ENCODE peak calls at places on chromosomes 6 and 20, in six cellular contexts. One of them, this sample, is unnamed.
A peak's percentile ranks its signal among the peaks of the same experiment; 100 is the strongest.

GRCh38 chr6:160156842-160157241 is 35.2 kb downstream of the SLC22A1 start:
- DNase-seq in ovary: no peak
- DNase-seq in GM23338: no peak
- DNase-seq in OCI-LY7: no peak
- DNase-seq in lung: no peak
- DNase-seq in IMR-90: peak; percentile 46
- DNase-seq in this sample: no peak

GRCh38 chr6:30770164-30770563 is 25.8 kb upstream of the IER3 start:
- DNase-seq in IMR-90: peak; percentile 57
- DNase-seq in OCI-LY7: no peak
- DNase-seq in ovary: no peak
- DNase-seq in GM23338: no peak
- DNase-seq in lung: no peak
- DNase-seq in this sample: no peak

GRCh38 chr6:157203312-157203744 is 120.0 kb downstream of the TMEM242 start:
- DNase-seq in ovary: no peak
- DNase-seq in IMR-90: no peak
- DNase-seq in lung: no peak
- DNase-seq in OCI-LY7: no peak
- DNase-seq in GM23338: no peak
- DNase-seq in this sample: no peak

GRCh38 chr20:38624084-38624483 is 22.5 kb downstream of the ARHGAP40 start:
- DNase-seq in ovary: no peak
- DNase-seq in IMR-90: no peak
- DNase-seq in lung: no peak
- DNase-seq in OCI-LY7: no peak
- DNase-seq in GM23338: no peak
- DNase-seq in this sample: no peak

GRCh38 chr6:82247634-82248232 is at the start of gene IBTK:
- DNase-seq in ovary: peak; percentile 98
- DNase-seq in IMR-90: peak; percentile 88
- DNase-seq in lung: peak; percentile 96
- DNase-seq in GM23338: peak; percentile 94
- DNase-seq in OCI-LY7: peak; percentile 91
- DNase-seq in this sample: peak; percentile 95

GRCh38 chr20:16119909-16120308 is 453.3 kb downstream of the KIF16B start:
- DNase-seq in lung: no peak
- DNase-seq in ovary: no peak
- DNase-seq in IMR-90: no peak
- DNase-seq in GM23338: no peak
- DNase-seq in OCI-LY7: no peak
- DNase-seq in this sample: no peak

GRCh38 chr20:23048283-23049200 is 930 bp downstream of the THBD start:
- DNase-seq in lung: peak; percentile 71
- DNase-seq in GM23338: peak; percentile 84
- DNase-seq in ovary: peak; percentile 49
- DNase-seq in OCI-LY7: no peak
- DNase-seq in IMR-90: peak; percentile 1
- DNase-seq in this sample: peak; percentile 38

GRCh38 chr20:5114403-5114802 is 5.4 kb downstream of the PCNA start:
- DNase-seq in OCI-LY7: no peak
- DNase-seq in lung: no peak
- DNase-seq in ovary: no peak
- DNase-seq in IMR-90: no peak
- DNase-seq in GM23338: no peak
- DNase-seq in this sample: no peak

GRCh38 chr20:45138451-45139300 is 14.4 kb upstream of the WFDC12 start:
- DNase-seq in lung: peak; percentile 78
- DNase-seq in GM23338: peak; percentile 90
- DNase-seq in ovary: no peak
- DNase-seq in IMR-90: no peak
- DNase-seq in OCI-LY7: peak; percentile 44
- DNase-seq in this sample: peak; percentile 32

GRCh38 chr6:43575772-43576551 is at the start of the genes POLH and XPO5:
- DNase-seq in ovary: peak; percentile 91
- DNase-seq in IMR-90: peak; percentile 88
- DNase-seq in OCI-LY7: peak; percentile 94
- DNase-seq in GM23338: peak; percentile 96
- DNase-seq in lung: peak; percentile 90
- DNase-seq in this sample: peak; percentile 79

GRCh38 chr6:169988769-169989550 is 237.5 kb downstream of the ERMARD start:
- DNase-seq in GM23338: no peak
- DNase-seq in lung: no peak
- DNase-seq in OCI-LY7: no peak
- DNase-seq in ovary: no peak
- DNase-seq in IMR-90: no peak
- DNase-seq in this sample: no peak

GRCh38 chr20:43766395-43766794 is 39.6 kb upstream of the GTSF1L start:
- DNase-seq in GM23338: no peak
- DNase-seq in IMR-90: no peak
- DNase-seq in OCI-LY7: no peak
- DNase-seq in lung: no peak
- DNase-seq in ovary: no peak
- DNase-seq in this sample: no peak

GRCh38 chr6:38283734-38284362 is 355.9 kb downstream of the BTBD9 start:
- DNase-seq in IMR-90: peak; percentile 60
- DNase-seq in lung: no peak
- DNase-seq in ovary: no peak
- DNase-seq in OCI-LY7: no peak
- DNase-seq in GM23338: no peak
- DNase-seq in this sample: no peak

GRCh38 chr20:25067102-25067987 is 9.4 kb upstream of the ACSS1 start:
- DNase-seq in OCI-LY7: no peak
- DNase-seq in IMR-90: no peak
- DNase-seq in GM23338: no peak
- DNase-seq in lung: no peak
- DNase-seq in ovary: no peak
- DNase-seq in this sample: no peak

GRCh38 chr20:50655325-50655880 is 35.9 kb downstream of the RIPOR3 start:
- DNase-seq in IMR-90: peak; percentile 88
- DNase-seq in GM23338: no peak
- DNase-seq in OCI-LY7: no peak
- DNase-seq in ovary: peak; percentile 89
- DNase-seq in lung: no peak
- DNase-seq in this sample: peak; percentile 55

GRCh38 chr6:169559001-169559441 is 142.8 kb downstream of the WDR27 start:
- DNase-seq in IMR-90: peak; percentile 37
- DNase-seq in lung: no peak
- DNase-seq in OCI-LY7: no peak
- DNase-seq in ovary: no peak
- DNase-seq in GM23338: no peak
- DNase-seq in this sample: no peak

GRCh38 chr20:63942250-63943006 is 13.8 kb downstream of the UCKL1 start:
- DNase-seq in ovary: peak; percentile 40
- DNase-seq in OCI-LY7: peak; percentile 82
- DNase-seq in GM23338: peak; percentile 96
- DNase-seq in IMR-90: peak; percentile 4
- DNase-seq in lung: peak; percentile 50
- DNase-seq in this sample: no peak

GRCh38 chr6:2790588-2790987 is 25.4 kb downstream of the WRNIP1 start:
- DNase-seq in ovary: no peak
- DNase-seq in IMR-90: peak; percentile 85
- DNase-seq in OCI-LY7: no peak
- DNase-seq in lung: no peak
- DNase-seq in GM23338: peak; percentile 82
- DNase-seq in this sample: no peak

GRCh38 chr6:80477591-80478370 is 371.3 kb downstream of the BCKDHB start:
- DNase-seq in GM23338: no peak
- DNase-seq in IMR-90: peak; percentile 72
- DNase-seq in OCI-LY7: no peak
- DNase-seq in lung: no peak
- DNase-seq in ovary: no peak
- DNase-seq in this sample: no peak

GRCh38 chr6:41442800-41443501 is 103.2 kb upstream of the FOXP4 start:
- DNase-seq in OCI-LY7: no peak
- DNase-seq in lung: no peak
- DNase-seq in GM23338: peak; percentile 95
- DNase-seq in ovary: peak; percentile 82
- DNase-seq in IMR-90: peak; percentile 27
- DNase-seq in this sample: peak; percentile 50

GRCh38 chr20:32474967-32475819 is 109.9 kb downstream of the NOL4L start:
- DNase-seq in lung: peak; percentile 94
- DNase-seq in IMR-90: peak; percentile 91
- DNase-seq in OCI-LY7: no peak
- DNase-seq in ovary: peak; percentile 97
- DNase-seq in GM23338: peak; percentile 82
- DNase-seq in this sample: peak; percentile 78

GRCh38 chr20:32870489-32870888 is 11.8 kb downstream of the EFCAB8 start:
- DNase-seq in ovary: no peak
- DNase-seq in IMR-90: no peak
- DNase-seq in GM23338: no peak
- DNase-seq in OCI-LY7: no peak
- DNase-seq in lung: no peak
- DNase-seq in this sample: no peak

GRCh38 chr6:17865243-17865642 is 122.2 kb downstream of the KIF13A start:
- DNase-seq in lung: no peak
- DNase-seq in GM23338: no peak
- DNase-seq in IMR-90: peak; percentile 39
- DNase-seq in ovary: peak; percentile 21
- DNase-seq in OCI-LY7: no peak
- DNase-seq in this sample: no peak

GRCh38 chr20:41169791-41170351 is 32.5 kb downstream of the PLCG1 start:
- DNase-seq in OCI-LY7: no peak
- DNase-seq in GM23338: no peak
- DNase-seq in lung: no peak
- DNase-seq in IMR-90: peak; percentile 78
- DNase-seq in ovary: peak; percentile 12
- DNase-seq in this sample: no peak

GRCh38 chr6:12295558-12296254 is 5.5 kb downstream of the EDN1 start:
- DNase-seq in lung: no peak
- DNase-seq in ovary: no peak
- DNase-seq in GM23338: peak; percentile 12
- DNase-seq in OCI-LY7: no peak
- DNase-seq in IMR-90: no peak
- DNase-seq in this sample: no peak
- H3K4me3 ChIP-seq in lung: no peak overlapping the region
- H3K4me3 ChIP-seq in ovary: no peak overlapping the region
- H3K4me3 ChIP-seq in GM23338: no peak overlapping the region
- H3K4me3 ChIP-seq in OCI-LY7: no peak overlapping the region
- H3K4me3 ChIP-seq in IMR-90: no peak overlapping the region
- H3K4me3 ChIP-seq in this sample: no peak overlapping the region

DNA sequence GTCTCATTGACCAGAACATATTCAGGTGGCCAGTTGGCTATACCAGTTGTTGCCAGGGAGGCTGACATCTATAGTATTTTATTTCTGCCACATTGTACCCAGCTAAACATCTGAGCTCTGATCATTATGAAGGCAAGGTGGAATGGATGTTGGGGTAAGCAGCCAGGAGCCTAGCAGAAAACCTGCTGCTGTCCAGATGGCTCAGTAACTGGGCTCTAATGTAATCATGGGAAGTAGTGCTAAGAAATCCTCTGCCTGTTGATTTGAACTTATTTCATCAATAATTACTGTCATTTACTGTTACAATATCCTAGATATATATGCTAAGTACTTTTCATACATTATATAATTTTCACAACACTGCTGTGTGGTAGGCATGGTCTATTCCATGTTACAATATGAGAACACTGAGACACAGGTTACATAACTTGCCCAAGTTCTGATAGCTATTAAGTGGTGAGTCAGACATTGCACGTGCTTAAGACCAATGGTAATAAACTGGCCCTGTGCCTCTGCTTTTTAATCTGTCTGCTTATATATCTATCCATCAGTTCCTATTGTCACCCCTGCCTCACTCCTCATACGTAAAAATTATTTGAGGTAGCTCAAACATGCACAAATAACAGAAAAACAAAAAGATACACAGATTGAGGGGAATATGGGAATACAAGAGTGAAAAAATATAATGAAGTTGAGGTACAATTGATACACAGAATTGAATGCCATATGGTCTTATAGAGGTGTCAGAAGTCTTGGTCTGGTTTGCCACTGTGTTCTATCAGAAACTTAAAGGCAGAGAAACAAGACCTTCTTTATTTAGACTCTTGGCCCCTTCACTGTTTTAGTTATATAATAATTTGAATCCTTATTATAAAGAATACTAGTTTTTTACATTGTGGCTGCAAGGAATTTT is 25.2 kb downstream of the TBPL1 start:
- DNase-seq in lung: no peak
- DNase-seq in ovary: no peak
- DNase-seq in IMR-90: peak; percentile 86
- DNase-seq in GM23338: no peak
- DNase-seq in OCI-LY7: no peak
- DNase-seq in this sample: peak; percentile 51
- H3K4me1 ChIP-seq in lung: no peaks in the 10 kb centered on the region
- H3K4me1 ChIP-seq in ovary: peaks cover 2% of the 10 kb centered on the region
- H3K4me1 ChIP-seq in IMR-90: peaks cover 7% of the 10 kb centered on the region
- H3K4me1 ChIP-seq in GM23338: peaks cover 22% of the 10 kb centered on the region
- H3K4me1 ChIP-seq in OCI-LY7: peaks cover 15% of the 10 kb centered on the region
- H3K4me1 ChIP-seq in this sample: no peaks in the 10 kb centered on the region

GRCh38 chr6:101961357-101961756 is 567.8 kb downstream of the GRIK2 start:
- DNase-seq in GM23338: peak; percentile 16
- DNase-seq in lung: no peak
- DNase-seq in ovary: no peak
- DNase-seq in OCI-LY7: no peak
- DNase-seq in IMR-90: no peak
- DNase-seq in this sample: no peak
- H3K4me3 ChIP-seq in GM23338: no peak overlapping the region
- H3K4me3 ChIP-seq in lung: no peak overlapping the region
- H3K4me3 ChIP-seq in ovary: no peak overlapping the region
- H3K4me3 ChIP-seq in OCI-LY7: no peak overlapping the region
- H3K4me3 ChIP-seq in IMR-90: no peak overlapping the region
- H3K4me3 ChIP-seq in this sample: no peak overlapping the region

GRCh38 chr6:119025793-119026192 is 52.7 kb downstream of the FAM184A start:
- DNase-seq in IMR-90: no peak
- DNase-seq in lung: no peak
- DNase-seq in ovary: no peak
- DNase-seq in OCI-LY7: no peak
- DNase-seq in GM23338: no peak
- DNase-seq in this sample: no peak
- H3K4me1 ChIP-seq in IMR-90: no peaks in the 10 kb centered on the region
- H3K4me1 ChIP-seq in lung: peaks cover 3% of the 10 kb centered on the region
- H3K4me1 ChIP-seq in ovary: no peaks in the 10 kb centered on the region
- H3K4me1 ChIP-seq in OCI-LY7: no peaks in the 10 kb centered on the region
- H3K4me1 ChIP-seq in GM23338: peaks cover 54% of the 10 kb centered on the region
- H3K4me1 ChIP-seq in this sample: no peaks in the 10 kb centered on the region

GRCh38 chr6:16135078-16135477 is 6.2 kb downstream of the MYLIP start:
- DNase-seq in IMR-90: no peak
- DNase-seq in GM23338: no peak
- DNase-seq in ovary: no peak
- DNase-seq in lung: no peak
- DNase-seq in OCI-LY7: no peak
- DNase-seq in this sample: no peak
- H3K4me3 ChIP-seq in IMR-90: no peak overlapping the region
- H3K4me3 ChIP-seq in GM23338: no peak overlapping the region
- H3K4me3 ChIP-seq in ovary: no peak overlapping the region
- H3K4me3 ChIP-seq in lung: no peak overlapping the region
- H3K4me3 ChIP-seq in OCI-LY7: no peak overlapping the region
- H3K4me3 ChIP-seq in this sample: no peak overlapping the region

GRCh38 chr6:155157101-155157500 is 106.7 kb upstream of the CLDN20 start:
- DNase-seq in OCI-LY7: no peak
- DNase-seq in GM23338: no peak
- DNase-seq in lung: no peak
- DNase-seq in ovary: no peak
- DNase-seq in IMR-90: no peak
- DNase-seq in this sample: no peak
- H3K4me1 ChIP-seq in OCI-LY7: peaks cover 45% of the 10 kb centered on the region
- H3K4me1 ChIP-seq in GM23338: peaks cover 25% of the 10 kb centered on the region
- H3K4me1 ChIP-seq in lung: peaks cover 2% of the 10 kb centered on the region
- H3K4me1 ChIP-seq in ovary: no peaks in the 10 kb centered on the region
- H3K4me1 ChIP-seq in IMR-90: peaks cover 12% of the 10 kb centered on the region
- H3K4me1 ChIP-seq in this sample: peaks cover 8% of the 10 kb centered on the region

This sample was measured in tibial nerve.